ENCODE peak calls at places on chromosomes 12 and 14, in ten cellular contexts. A is NCI-H226; Y is NCI-H510A treated with DMSO at 0.1 percent for 48 hours; B is cardiac muscle cell; D is psoas muscle; U is HCT116; H is retina; V is NCI-H1092; M is amniotic stem cell; S is stimulated activated CD8-positive, alpha-beta memory T cell treated with anti-CD3 and anti-CD28 coated beads, Interleukin-12 subunit alpha, Interleukin-12 subunit beta, amount 100 ng/mL, for 4 hours. C is an unnamed sample.

GRCh38 chr12:19893514-19893913 is 454.2 kb downstream of the AEBP2 start:
- DNase-seq in A (peak; percentile 43), Y (no peak), B (peak; percentile 79), D (no peak), U (peak; percentile 8), H (no peak), V (no peak), M (no peak), S (no peak), C (peak; percentile 62)

GRCh38 chr14:83419420-83419819 is 1885.8 kb upstream of the SEL1L start:
- DNase-seq in A (no peak), Y (peak; percentile 89), B (no peak), D (no peak), U (no peak), H (no peak), V (peak; percentile 41), M (no peak), S (no peak), C (no peak)

GRCh38 chr12:99810718-99811593 is 163.4 kb downstream of the GARIN6 start:
- DNase-seq in A (no peak), Y (peak; percentile 68), B (peak; percentile 42), D (no peak), U (peak; percentile 15), H (peak; percentile 6), V (peak; percentile 69), M (peak; percentile 35), S (no peak), C (peak; percentile 22)

GRCh38 chr12:124727244-124727673 is 136.4 kb downstream of the SCARB1 start:
- DNase-seq in A (no peak), Y (no peak), B (no peak), D (peak; percentile 88), U (peak; percentile 83), H (peak; percentile 72), V (no peak), M (peak; percentile 32), S (no peak), C (no peak)

GRCh38 chr12:2215709-2216560 is 163.1 kb downstream of the CACNA1C start:
- DNase-seq in A (peak; percentile 91), Y (no peak), B (peak; percentile 64), D (no peak), U (no peak), H (no peak), V (no peak), M (peak; percentile 5), S (no peak), C (no peak)

GRCh38 chr12:51636581-51636980 is 45.5 kb downstream of the SCN8A start:
- DNase-seq in A (peak; percentile 73), Y (no peak), B (peak; percentile 6), D (no peak), U (no peak), H (no peak), V (no peak), M (peak; percentile 23), S (no peak), C (peak; percentile 65)

GRCh38 chr12:128323526-128323925 is 56.6 kb downstream of the TMEM132C start:
- DNase-seq in A (no peak), Y (no peak), B (no peak), D (no peak), U (no peak), H (peak; percentile 67), V (peak; percentile 88), M (no peak), S (no peak), C (no peak)

GRCh38 chr12:15152456-15152855 is 68.8 kb downstream of the RERG start:
- DNase-seq in A (no peak), Y (no peak), B (peak; percentile 53), D (peak; percentile 48), U (no peak), H (no peak), V (no peak), M (no peak), S (no peak), C (peak; percentile 56)

GRCh38 chr14:70289138-70289537 is 70.3 kb downstream of the COX16 start:
- DNase-seq in A (no peak), Y (no peak), B (no peak), D (no peak), U (no peak), H (no peak), V (no peak), M (no peak), S (no peak), C (no peak)

GRCh38 chr14:84806627-84807026 is 723.3 kb upstream of the FLRT2 start:
- DNase-seq in A (peak; percentile 92), Y (no peak), B (peak; percentile 47), D (no peak), U (no peak), H (no peak), V (no peak), M (no peak), S (no peak), C (peak; percentile 1)

C was measured in HCEC 1CT.